ENCODE peak calls at places on chromosomes 6 and 20, in eight cellular contexts. M is A673, F is lung, L is H9, G is mesothelial cell of epicardium, W is WTC11, Q is PC-9, D is foreskin keratinocyte. Y is an unnamed sample.

GRCh38 chr6:136775548-136775947 is 16.7 kb downstream of the MAP3K5 start:
- DNase-seq in Q (no peak), M (no peak), W (no peak), D (no peak), G (no peak), F (no peak), L (no peak), Y (no peak)

GRCh38 chr6:129031051-129031599 is 148.2 kb downstream of the LAMA2 start:
- DNase-seq in G (no peak), F (no peak), L (no peak), W (no peak), M (peak; percentile 47), D (no peak), Q (no peak), Y (no peak)

GRCh38 chr6:112780498-112781096 is 433.5 kb downstream of the RFPL4B start:
- DNase-seq in Q (peak; percentile 55), D (peak; percentile 20), M (peak; percentile 88), W (peak; percentile 73), L (peak; percentile 66), F (peak; percentile 67), G (peak; percentile 53), Y (peak; percentile 76)

GRCh38 chr20:47356220-47356525 is 326 bp downstream of the ZMYND8 start:
- DNase-seq in G (no peak), F (no peak), L (no peak), D (no peak), M (no peak), Q (no peak), W (no peak), Y (no peak)

GRCh38 chr6:84643778-84644177 is 120.6 kb downstream of the TBX18 start:
- DNase-seq in M (no peak), G (no peak), Q (no peak), D (no peak), L (no peak), F (no peak), W (no peak), Y (peak; percentile 48)

GRCh38 chr6:134065706-134066105 is 13.3 kb upstream of the SLC2A12 start:
- DNase-seq in L (peak; percentile 52), Q (no peak), W (peak; percentile 19), M (peak; percentile 58), F (no peak), G (no peak), D (no peak), Y (peak; percentile 20)

GRCh38 chr6:157561037-157561790 is 180.2 kb downstream of the ZDHHC14 start:
- DNase-seq in F (no peak), G (no peak), L (no peak), Q (no peak), W (no peak), D (no peak), M (no peak), Y (no peak)

GRCh38 chr20:58891686-58892125 is 39.2 kb downstream of the GNAS start:
- DNase-seq in D (no peak), G (no peak), M (peak; percentile 66), L (peak; percentile 47), Q (no peak), F (no peak), W (peak; percentile 57), Y (no peak)

GRCh38 chr6:149026530-149026942 is 279.7 kb downstream of the UST start:
- DNase-seq in L (peak; percentile 48), Q (no peak), W (peak; percentile 44), F (no peak), G (no peak), M (peak; percentile 71), D (peak; percentile 32), Y (peak; percentile 36)

GRCh38 chr6:154721460-154721859 is 11.8 kb upstream of the SCAF8 start:
- DNase-seq in F (no peak), W (no peak), D (peak; percentile 94), M (no peak), G (no peak), Q (peak; percentile 59), L (no peak), Y (peak; percentile 9)

GRCh38 chr6:154479388-154480143 is 30.9 kb downstream of the CNKSR3 start:
- DNase-seq in G (no peak), Q (no peak), M (peak; percentile 50), W (no peak), L (no peak), F (no peak), D (no peak), Y (no peak)

GRCh38 chr6:111038534-111039252 is 48.6 kb upstream of the SLC16A10 start:
- DNase-seq in M (no peak), Q (no peak), D (no peak), W (no peak), F (no peak), G (no peak), L (no peak), Y (no peak)

GRCh38 chr6:25756382-25757354 is 2.1 kb downstream of the SLC17A4 start:
- DNase-seq in D (no peak), F (no peak), M (no peak), Q (no peak), G (no peak), W (no peak), L (no peak), Y (no peak)

GRCh38 chr20:53088786-53089185 is 116.6 kb downstream of the TSHZ2 start:
- DNase-seq in L (no peak), M (no peak), D (no peak), Q (no peak), G (no peak), F (no peak), W (no peak), Y (no peak)

GRCh38 chr6:146990284-146990683 is 213.9 kb upstream of the STXBP5 start:
- DNase-seq in G (no peak), M (no peak), Q (peak; percentile 2), W (no peak), F (no peak), D (no peak), L (no peak), Y (no peak)

GRCh38 chr6:97049254-97050004 is 124.9 kb downstream of the KLHL32 start:
- DNase-seq in G (no peak), F (no peak), Q (no peak), M (peak; percentile 21), W (no peak), L (no peak), D (no peak), Y (no peak)

GRCh38 chr6:1127597-1128288 is 184.2 kb upstream of the FOXQ1 start:
- DNase-seq in G (no peak), F (no peak), Q (no peak), W (no peak), L (no peak), D (no peak), M (no peak), Y (no peak)

GRCh38 chr6:129621252-129621651 is 88.7 kb downstream of the ARHGAP18 start:
- DNase-seq in F (no peak), L (peak; percentile 37), G (no peak), Q (no peak), M (peak; percentile 26), D (no peak), W (peak; percentile 36), Y (peak; percentile 54)

GRCh38 chr6:53313784-53314382 is 34.9 kb downstream of the ELOVL5 start:
- DNase-seq in M (peak; percentile 18), D (no peak), G (no peak), L (no peak), F (no peak), Q (no peak), W (no peak), Y (no peak)
- TF ChIP-seq CTCF in M (no peak), D (no peak), G (no peak), L (no peak), F (no peak), Q (no peak), W (no peak), Y (no peak)

GRCh38 chr6:75932067-75932466 is 140.4 kb downstream of the IMPG1 start:
- DNase-seq in G (no peak), Q (peak; percentile 18), D (no peak), M (peak; percentile 37), F (no peak), L (peak; percentile 61), W (peak; percentile 76), Y (peak; percentile 63)
- TF ChIP-seq CTCF in G (peak; percentile 53), Q (peak; percentile 63), D (peak; percentile 65), M (peak; percentile 69), F (no peak), L (peak; percentile 92), W (peak; percentile 69), Y (peak; percentile 58)

GRCh38 chr6:160254467-160255312 is 3.9 kb downstream of the SLC22A2 start:
- DNase-seq in D (peak; percentile 81), Q (no peak), M (no peak), F (no peak), G (no peak), W (no peak), L (no peak), Y (peak; percentile 86)
- TF ChIP-seq CTCF in D (peak; percentile 41), Q (no peak), M (no peak), F (no peak), G (no peak), W (no peak), L (peak; percentile 25), Y (no peak)

GRCh38 chr6:39228992-39229767 is at the start of gene KCNK5:
- DNase-seq in Q (peak; percentile 89), F (peak; percentile 86), L (peak; percentile 94), G (peak; percentile 52), M (peak; percentile 32), D (no peak), W (peak; percentile 92), Y (peak; percentile 96)
- TF ChIP-seq CTCF in Q (peak; percentile 86), F (peak; percentile 7), L (peak; percentile 96), G (peak; percentile 58), M (peak; percentile 51), D (peak; percentile 52), W (peak; percentile 74), Y (peak; percentile 88)

DNA sequence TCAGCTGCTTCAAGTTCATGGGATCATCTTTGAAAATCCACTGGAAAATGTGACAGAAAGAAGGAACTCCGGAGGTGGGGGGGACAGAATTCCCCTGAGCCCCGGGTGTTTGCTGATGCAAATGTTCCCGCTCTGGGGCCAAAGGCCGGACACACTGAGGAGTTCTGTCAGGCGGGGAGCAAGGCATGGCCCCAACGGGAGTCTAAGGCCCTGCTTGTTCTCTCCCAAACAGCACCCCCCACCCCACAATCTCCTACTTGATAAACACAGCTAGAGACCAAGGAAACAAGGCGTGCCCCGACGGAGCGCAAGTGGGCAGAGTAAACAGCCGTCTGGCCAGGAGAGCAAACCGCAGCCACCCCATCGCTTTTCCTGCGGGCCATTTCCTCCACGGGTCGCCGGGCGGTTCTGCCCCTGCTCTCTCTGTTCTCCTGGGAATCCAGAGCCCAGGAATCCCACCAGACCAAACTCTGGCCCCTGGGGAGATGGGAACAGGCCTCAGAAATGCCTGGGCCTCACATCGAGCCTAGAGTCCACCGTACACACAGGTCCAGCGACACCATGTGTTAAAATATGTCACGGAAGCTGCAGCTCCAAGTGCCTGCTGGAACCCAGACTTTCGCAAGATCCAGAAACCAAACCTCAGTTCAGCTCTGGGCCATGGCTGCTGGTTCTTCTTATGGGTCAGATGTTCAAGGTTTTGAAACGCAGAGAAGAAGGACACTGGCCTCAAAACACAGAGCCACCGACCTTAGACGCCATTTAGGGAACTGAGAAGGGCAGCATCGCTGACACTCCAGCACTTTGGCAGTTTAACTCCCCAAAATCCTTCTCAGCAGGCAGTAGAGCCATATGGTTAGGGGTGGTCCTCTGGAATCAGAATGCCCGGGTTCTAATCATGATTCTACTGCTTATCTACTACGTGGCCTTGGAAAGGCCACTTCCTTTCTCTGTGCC is 104.2 kb downstream of the PREX1 start:
- DNase-seq in Q (no peak), F (peak; percentile 44), W (no peak), L (no peak), D (no peak), G (no peak), M (no peak), Y (peak; percentile 45)
- TF ChIP-seq CTCF in Q (no peak), F (no peak), W (no peak), L (no peak), D (no peak), G (no peak), M (no peak), Y (no peak)

Y was measured in Calu3.